ENCODE peak calls at places on chromosomes 13 and 19, in six cellular contexts. E is H1, K is HepG2, A is GM12878, N is K562, V is HCT116. Y is an unnamed sample.

GRCh38 chr13:45046445-45046844 is 57.1 kb downstream of the GPALPP1 start:
- DNase-seq in E (no peak), K (no peak), A (no peak), N (no peak), V (no peak), Y (no peak)

GRCh38 chr19:52898101-52898500 is 666 bp upstream of the ZNF320 start:
- DNase-seq in E (peak; percentile 54), K (no peak), A (no peak), N (no peak), V (no peak), Y (no peak)

GRCh38 chr13:51840917-51841316 is 4.1 kb downstream of the TMEM272 start:
- DNase-seq in E (no peak), K (no peak), A (no peak), N (no peak), V (no peak), Y (no peak)

GRCh38 chr19:11091343-11092153 is 2.3 kb downstream of the LDLR start:
- DNase-seq in E (no peak), K (peak; percentile 94), A (no peak), N (no peak), V (peak; percentile 83), Y (peak; percentile 70)

GRCh38 chr19:38068851-38069250 is 155.2 kb downstream of the DPF1 start:
- DNase-seq in E (no peak), K (no peak), A (no peak), N (no peak), V (no peak), Y (no peak)

GRCh38 chr19:8335343-8336071 is 7.6 kb downstream of the KANK3 start:
- DNase-seq in E (peak; percentile 81), K (no peak), A (no peak), N (peak; percentile 47), V (no peak), Y (no peak)

GRCh38 chr13:97749174-97749573 is 204.3 kb upstream of the IPO5 start:
- DNase-seq in E (no peak), K (peak; percentile 9), A (no peak), N (no peak), V (peak; percentile 32), Y (peak; percentile 58)

GRCh38 chr13:44004881-44005280 is 125.2 kb downstream of the LACC1 start:
- DNase-seq in E (no peak), K (no peak), A (no peak), N (no peak), V (no peak), Y (no peak)

GRCh38 chr19:39377373-39378362 is 13.2 kb downstream of the PAF1 start:
- DNase-seq in E (no peak), K (peak; percentile 28), A (no peak), N (no peak), V (no peak), Y (no peak)

GRCh38 chr13:52862358-52863206 is 14.1 kb upstream of the PCDH8 start:
- DNase-seq in E (peak; percentile 89), K (peak; percentile 5), A (no peak), N (peak; percentile 59), V (peak; percentile 24), Y (peak; percentile 4)
- TF ChIP-seq JUND in E (no peak), K (no peak), A (no peak), N (no peak), V (no peak), Y (no peak)

GRCh38 chr13:103238441-103238840 is 172.2 kb upstream of the SLC10A2 start:
- DNase-seq in E (no peak), K (no peak), A (no peak), N (no peak), V (no peak), Y (no peak)

DNA sequence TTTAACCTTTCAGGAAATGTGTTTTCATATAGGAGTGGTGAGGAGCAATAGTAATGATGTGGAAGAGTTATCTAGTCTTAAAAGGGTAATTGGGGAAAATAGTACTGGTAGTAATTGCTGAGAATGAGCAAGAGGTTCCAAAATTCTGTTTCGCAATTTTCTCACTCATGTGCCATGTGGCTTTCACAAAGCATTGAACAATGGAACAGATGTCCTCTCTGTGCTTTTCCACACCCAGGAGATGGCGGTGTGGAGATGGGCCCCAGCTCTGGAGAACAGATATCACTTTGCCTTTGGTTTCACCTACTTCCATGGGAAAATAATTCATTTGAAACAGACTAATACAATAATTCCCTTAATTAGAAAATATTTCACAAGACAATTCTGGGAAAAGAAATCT is 170.0 kb upstream of the SLC10A2 start:
- DNase-seq in E (no peak), K (no peak), A (no peak), N (no peak), V (no peak), Y (peak; percentile 27)
- TF ChIP-seq JUND in E (no peak), K (no peak), A (no peak), N (no peak), V (no peak), Y (no peak)

GRCh38 chr13:73224708-73225107 is 165.9 kb downstream of the KLF5 start:
- DNase-seq in E (no peak), K (no peak), A (no peak), N (no peak), V (no peak), Y (no peak)

GRCh38 chr13:73225983-73226382 is 167.2 kb downstream of the KLF5 start:
- DNase-seq in E (no peak), K (no peak), A (no peak), N (no peak), V (no peak), Y (no peak)

GRCh38 chr13:73220966-73221720 is 162.3 kb downstream of the KLF5 start:
- DNase-seq in E (no peak), K (no peak), A (no peak), N (no peak), V (no peak), Y (no peak)

GRCh38 chr13:73222627-73223026 is 163.8 kb downstream of the KLF5 start:
- DNase-seq in E (no peak), K (no peak), A (no peak), N (no peak), V (no peak), Y (no peak)

GRCh38 chr13:73223372-73223781 is 164.6 kb downstream of the KLF5 start:
- DNase-seq in E (no peak), K (no peak), A (peak; percentile 34), N (no peak), V (no peak), Y (no peak)
- TF ChIP-seq JUND in E (no peak), K (no peak), A (no peak), N (no peak), V (no peak), Y (no peak)

GRCh38 chr13:49521216-49521615 is 25.5 kb downstream of the PHF11 start:
- DNase-seq in E (no peak), K (no peak), A (no peak), N (no peak), V (no peak), Y (no peak)
- TF ChIP-seq JUND in E (no peak), K (no peak), A (no peak), N (no peak), V (no peak), Y (no peak)